ENCODE peak calls at places on chromosomes 7 and 10, in eight cellular contexts. F is prostate gland, T is spleen, Q is fibroblast of lung, E is uterus, R is hepatocyte, X is HCT116, Z is psoas muscle. D is an unnamed sample.
A peak's percentile ranks its signal among the peaks of the same experiment; 100 is the strongest.

GRCh38 chr7:29359480-29360093 is 165.0 kb downstream of the CHN2 start:
- DNase-seq in T (no peak), X (no peak), Z (no peak), E (no peak), Q (no peak), F (no peak), R (no peak), D (no peak)

GRCh38 chr10:7054915-7055314 is 355.9 kb downstream of the SFMBT2 start:
- DNase-seq in T (no peak), Z (no peak), Q (peak; percentile 55), F (no peak), E (no peak), R (no peak), X (peak; percentile 10), D (no peak)

GRCh38 chr7:44581907-44582603 is at the start of gene TMED4:
- DNase-seq in Z (peak; percentile 100), Q (peak; percentile 99), F (peak; percentile 100), R (peak; percentile 100), E (peak; percentile 100), X (peak; percentile 96), T (peak; percentile 100), D (peak; percentile 100)

GRCh38 chr7:108002726-108003590 is at the start of gene LAMB1:
- DNase-seq in Z (peak; percentile 87), E (peak; percentile 81), F (peak; percentile 33), R (peak; percentile 89), T (peak; percentile 72), Q (peak; percentile 87), X (no peak), D (peak; percentile 78)

GRCh38 chr7:114478384-114478783 is 63.8 kb downstream of the FOXP2 start:
- DNase-seq in T (no peak), R (no peak), X (no peak), F (no peak), E (no peak), Z (no peak), Q (peak; percentile 42), D (no peak)

GRCh38 chr10:120514035-120514620 is 57.1 kb downstream of the PLPP4 start:
- DNase-seq in X (no peak), E (no peak), Q (no peak), Z (no peak), F (no peak), T (no peak), R (peak; percentile 83), D (no peak)

GRCh38 chr7:16463520-16463919 is 2.0 kb downstream of the SOSTDC1 start:
- DNase-seq in T (no peak), Z (no peak), Q (no peak), R (no peak), F (no peak), X (no peak), E (no peak), D (no peak)

GRCh38 chr10:128546651-128547165 is 420.5 kb upstream of the MKI67 start:
- DNase-seq in Q (no peak), E (no peak), X (no peak), F (no peak), R (no peak), T (no peak), Z (no peak), D (no peak)

GRCh38 chr10:84993251-84994035 is 665.1 kb downstream of the CCSER2 start:
- DNase-seq in T (no peak), F (no peak), R (no peak), Q (no peak), X (no peak), E (no peak), Z (no peak), D (no peak)

GRCh38 chr7:144390481-144390880 is 13.0 kb downstream of the NOBOX start:
- DNase-seq in R (no peak), T (no peak), Q (no peak), X (no peak), F (peak; percentile 83), Z (no peak), E (no peak), D (no peak)

GRCh38 chr7:84196007-84196551 is 1.5 kb upstream of the SEMA3A start:
- DNase-seq in Z (no peak), F (no peak), R (peak; percentile 31), X (no peak), Q (peak; percentile 82), E (no peak), T (no peak), D (no peak)

GRCh38 chr10:27529010-27529783 is 25.1 kb downstream of the RAB18 start:
- DNase-seq in R (no peak), X (no peak), T (no peak), F (no peak), E (no peak), Z (no peak), Q (peak; percentile 29), D (no peak)

GRCh38 chr7:157006829-157007469 is 3.5 kb downstream of the MNX1 start:
- DNase-seq in Z (no peak), X (no peak), T (no peak), F (no peak), R (no peak), E (no peak), Q (no peak), D (no peak)

GRCh38 chr7:157006205-157006747 is 4.2 kb downstream of the MNX1 start:
- DNase-seq in E (no peak), R (no peak), Z (peak; percentile 44), F (no peak), Q (no peak), X (no peak), T (peak; percentile 76), D (no peak)

GRCh38 chr7:157004839-157005455 is 5.5 kb downstream of the MNX1 start:
- DNase-seq in X (no peak), E (no peak), Q (no peak), T (no peak), F (no peak), Z (no peak), R (no peak), D (no peak)

GRCh38 chr7:157004050-157004838 is 6.2 kb downstream of the MNX1 start:
- DNase-seq in T (peak; percentile 69), Z (no peak), F (no peak), X (no peak), R (no peak), E (no peak), Q (peak; percentile 48), D (no peak)

DNA sequence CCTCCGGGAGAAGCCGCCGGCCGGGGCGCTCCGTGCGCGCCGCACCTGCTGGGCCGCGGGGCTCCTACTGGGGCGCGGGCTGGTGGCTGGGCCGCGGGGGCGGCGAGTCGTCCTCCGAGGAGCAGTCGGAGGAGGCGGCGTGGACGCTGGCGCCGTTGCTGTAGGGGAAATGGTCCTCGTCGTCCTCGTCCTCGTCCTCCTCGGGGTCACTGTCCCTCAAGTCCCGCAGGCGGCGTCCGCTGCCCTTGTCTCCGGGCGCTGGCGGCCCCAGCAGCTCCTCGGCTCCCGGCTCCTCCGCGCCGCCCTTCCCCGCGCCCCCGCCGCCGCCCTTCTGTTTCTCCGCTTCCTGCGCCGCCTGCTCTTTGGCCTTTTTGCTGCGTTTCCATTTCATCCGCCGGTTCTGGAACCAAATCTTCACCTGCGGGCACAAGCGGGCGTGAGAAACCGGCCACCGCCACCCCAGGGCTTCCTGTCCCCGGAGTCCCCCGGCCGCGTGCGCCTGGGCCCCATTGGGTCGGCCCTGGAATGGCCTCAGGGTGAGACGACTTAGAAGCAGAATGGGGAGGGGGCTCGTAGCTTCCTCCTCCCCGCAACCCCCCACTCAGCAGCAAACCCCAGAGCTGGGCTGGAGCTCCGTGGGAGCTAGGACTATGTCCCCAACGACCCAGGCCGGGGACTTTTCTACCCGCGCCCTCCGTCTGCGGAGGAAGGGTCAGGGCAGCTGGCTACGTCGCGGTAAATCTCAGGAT is 4.8 kb downstream of the MNX1 start:
- DNase-seq in E (no peak), T (peak; percentile 75), Z (peak; percentile 38), R (no peak), Q (no peak), X (no peak), F (no peak), D (no peak)
- H3K27me3 ChIP-seq in E (peaks cover 34% of the 10 kb centered on the region), T (peaks cover 98% of the 10 kb centered on the region), Z (peaks cover 73% of the 10 kb centered on the region), R (peaks cover 88% of the 10 kb centered on the region), Q (peaks cover 76% of the 10 kb centered on the region), X (no peaks in the 10 kb centered on the region), F (peaks cover 48% of the 10 kb centered on the region), D (peaks cover 93% of the 10 kb centered on the region)

GRCh38 chr10:14540611-14541010 is 209.9 kb upstream of the FRMD4A start:
- DNase-seq in X (no peak), R (no peak), Q (no peak), F (no peak), T (no peak), E (no peak), Z (no peak), D (no peak)

GRCh38 chr10:14545827-14546226 is 215.1 kb upstream of the FRMD4A start:
- DNase-seq in E (no peak), X (no peak), R (no peak), F (peak; percentile 82), T (no peak), Z (no peak), Q (peak; percentile 60), D (no peak)

GRCh38 chr10:14543904-14544210 is 213.1 kb upstream of the FRMD4A start:
- DNase-seq in F (no peak), R (no peak), Q (no peak), Z (no peak), T (no peak), X (no peak), E (no peak), D (no peak)

GRCh38 chr10:14541379-14541778 is 210.7 kb upstream of the FRMD4A start:
- DNase-seq in Z (no peak), Q (no peak), R (no peak), F (no peak), X (no peak), E (no peak), T (no peak), D (no peak)

DNA sequence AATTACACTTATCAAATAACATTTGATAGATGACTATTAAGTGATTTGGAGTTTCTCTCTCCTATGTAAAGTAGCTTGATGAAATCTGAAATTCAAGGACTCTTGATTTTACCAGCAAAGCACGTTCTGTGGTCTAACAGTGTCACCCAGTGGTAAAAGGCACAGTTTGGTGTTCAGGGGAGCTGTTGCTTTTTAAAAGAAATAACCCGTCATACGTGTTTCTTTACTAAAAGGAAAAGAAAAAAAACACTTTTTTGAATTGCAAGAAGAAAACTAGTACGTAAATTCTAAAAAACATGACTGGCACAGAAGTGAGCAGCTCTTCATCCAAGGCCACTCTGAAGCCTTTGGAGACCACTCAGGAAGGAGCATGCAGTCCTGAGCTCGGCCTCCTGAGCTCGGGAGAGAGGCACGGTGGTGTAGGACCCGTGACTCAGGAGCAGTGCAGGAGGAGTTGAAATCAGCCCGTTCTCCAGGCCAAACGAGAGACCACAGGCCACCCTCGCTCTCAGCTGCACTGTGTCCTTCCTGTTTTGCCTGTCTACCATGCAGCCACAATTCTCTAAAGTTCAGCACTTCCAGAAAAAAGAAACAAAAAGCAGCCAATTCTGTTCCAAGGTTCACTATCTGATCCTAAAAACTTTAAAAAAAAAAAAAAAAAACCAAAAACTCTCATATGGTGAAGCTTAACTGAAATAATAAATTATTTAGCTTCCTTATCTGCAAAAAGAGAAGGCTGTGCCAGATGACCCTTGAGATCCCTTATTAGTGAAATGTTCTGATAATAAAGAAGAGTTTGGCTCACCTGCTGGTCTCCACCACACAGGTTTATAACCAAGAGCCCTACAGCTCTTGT is 212.6 kb upstream of the FRMD4A start:
- DNase-seq in R (no peak), X (no peak), Z (no peak), Q (peak; percentile 47), T (peak; percentile 85), E (no peak), F (no peak), D (peak; percentile 37)
- H3K4me1 ChIP-seq in R (peaks cover 9% of the 10 kb centered on the region), X (peaks cover 5% of the 10 kb centered on the region), Z (no peaks in the 10 kb centered on the region), Q (peaks cover 6% of the 10 kb centered on the region), T (peaks cover 100% of the 10 kb centered on the region), E (no peaks in the 10 kb centered on the region), F (peaks cover 12% of the 10 kb centered on the region), D (no peaks in the 10 kb centered on the region)

GRCh38 chr7:72183835-72184234 is 228.3 kb downstream of the CALN1 start:
- DNase-seq in E (no peak), F (no peak), Z (no peak), T (no peak), X (peak; percentile 1), Q (no peak), R (peak; percentile 33), D (no peak)
- TF ChIP-seq CTCF in E (no peak), F (peak; percentile 23), Z (peak; percentile 13), T (no peak), X (peak; percentile 28), Q (no peak), R (peak; percentile 28), D (no peak)

GRCh38 chr10:132658546-132659205 is 121.1 kb downstream of the INPP5A start:
- DNase-seq in T (peak; percentile 78), E (no peak), F (no peak), X (no peak), R (no peak), Q (no peak), Z (peak; percentile 40), D (no peak)
- H3K27me3 ChIP-seq in T (no peaks in the 10 kb centered on the region), E (no peaks in the 10 kb centered on the region), F (no peaks in the 10 kb centered on the region), X (no peaks in the 10 kb centered on the region), R (no peaks in the 10 kb centered on the region), Q (no peaks in the 10 kb centered on the region), Z (no peaks in the 10 kb centered on the region), D (no peaks in the 10 kb centered on the region)

D was measured in heart right ventricle.